ENCODE peak calls at places on chromosomes 13 and 19, in four cellular contexts. C, Y, L and A are unnamed samples.

GRCh38 chr13:95354680-95355487 is 53.6 kb upstream of the ABCC4 start:
- ATAC-seq in Y (peak; percentile 91), C (no peak), L (no peak), A (no peak)

GRCh38 chr13:108266316-108266936 is 3.1 kb upstream of the TNFSF13B start:
- ATAC-seq in Y (no peak), C (no peak), L (no peak), A (no peak)

GRCh38 chr19:40585677-40586422 is 9.2 kb downstream of the SHKBP1 start:
- ATAC-seq in L (no peak), C (no peak), Y (no peak), A (no peak)

GRCh38 chr13:39365879-39366278 is 237.1 kb downstream of the LHFPL6 start:
- ATAC-seq in C (no peak), Y (no peak), L (no peak), A (no peak)

GRCh38 chr13:49029570-49029969 is 53.9 kb downstream of the FNDC3A start:
- ATAC-seq in C (no peak), L (peak; percentile 48), Y (no peak), A (no peak)

GRCh38 chr13:96020941-96021340 is 32.3 kb downstream of the UGGT2 start:
- ATAC-seq in L (no peak), Y (peak; percentile 89), C (no peak), A (no peak)

GRCh38 chr19:38697641-38698071 is 46.6 kb downstream of the CAPN12 start:
- ATAC-seq in Y (no peak), C (no peak), L (no peak), A (no peak)

GRCh38 chr13:40624338-40624737 is 42.1 kb downstream of the FOXO1 start:
- ATAC-seq in L (peak; percentile 19), Y (no peak), C (no peak), A (no peak)

GRCh38 chr13:112807653-112808376 is 118.0 kb downstream of the ATP11A start:
- ATAC-seq in Y (peak; percentile 30), L (no peak), C (peak; percentile 4), A (no peak)

GRCh38 chr19:58474997-58475713 is 997 bp upstream of the ZNF446 start:
- ATAC-seq in Y (no peak), C (no peak), L (peak; percentile 30), A (no peak)

GRCh38 chr19:58477871-58478270 is 1.7 kb downstream of the ZNF446 start:
- ATAC-seq in C (no peak), L (no peak), Y (no peak), A (no peak)

GRCh38 chr19:58476498-58477015 is 405 bp downstream of the ZNF446 start:
- ATAC-seq in L (peak; percentile 3), C (no peak), Y (peak; percentile 13), A (no peak)

GRCh38 chr19:58475714-58476497 is at the start of gene ZNF446:
- ATAC-seq in L (peak; percentile 95), Y (peak; percentile 89), C (peak; percentile 95), A (peak; percentile 95)

GRCh38 chr19:58477130-58477529 is 978 bp downstream of the ZNF446 start:
- ATAC-seq in C (no peak), Y (no peak), L (no peak), A (no peak)
- TF ChIP-seq POLR2AphosphoS5 in C (no peak), Y (no peak), L (no peak), A (no peak)

GRCh38 chr19:32287811-32288227 is 57.6 kb upstream of the ZNF507 start:
- ATAC-seq in Y (peak; percentile 92), L (peak; percentile 27), C (no peak), A (peak; percentile 69)
- TF ChIP-seq EP300 in Y (no peak), L (no peak), C (no peak), A (no peak)

GRCh38 chr13:32881074-32881791 is 135.0 kb upstream of the KL start:
- ATAC-seq in C (peak; percentile 47), L (no peak), Y (no peak), A (no peak)

GRCh38 chr13:32887617-32888016 is 128.6 kb upstream of the KL start:
- ATAC-seq in L (no peak), C (no peak), Y (no peak), A (no peak)

GRCh38 chr13:32880636-32881035 is 135.6 kb upstream of the KL start:
- ATAC-seq in L (no peak), C (no peak), Y (no peak), A (no peak)

GRCh38 chr13:32881792-32882175 is 134.4 kb upstream of the KL start:
- ATAC-seq in Y (no peak), L (no peak), C (no peak), A (no peak)

GRCh38 chr13:32883501-32883900 is 132.7 kb upstream of the KL start:
- ATAC-seq in C (no peak), L (no peak), Y (no peak), A (no peak)
- TF ChIP-seq POLR2AphosphoS5 in C (no peak), L (no peak), Y (no peak), A (no peak)

GRCh38 chr19:2055871-2056809 is 5.1 kb upstream of the MKNK2 start:
- ATAC-seq in L (peak; percentile 8), C (peak; percentile 0), Y (no peak), A (peak; percentile 62)
- TF ChIP-seq EP300 in L (no peak), C (no peak), Y (no peak), A (no peak)

GRCh38 chr19:17333611-17334413 is 843 bp downstream of the ANO8 start:
- ATAC-seq in Y (no peak), L (peak; percentile 45), C (no peak), A (no peak)
- TF ChIP-seq POLR2AphosphoS5 in Y (no peak), L (no peak), C (no peak), A (no peak)

GRCh38 chr13:46544811-46545210 is 8.2 kb upstream of the LRCH1 start:
- ATAC-seq in C (no peak), L (peak; percentile 7), Y (no peak), A (no peak)
- TF ChIP-seq EP300 in C (no peak), L (no peak), Y (no peak), A (no peak)

DNA sequence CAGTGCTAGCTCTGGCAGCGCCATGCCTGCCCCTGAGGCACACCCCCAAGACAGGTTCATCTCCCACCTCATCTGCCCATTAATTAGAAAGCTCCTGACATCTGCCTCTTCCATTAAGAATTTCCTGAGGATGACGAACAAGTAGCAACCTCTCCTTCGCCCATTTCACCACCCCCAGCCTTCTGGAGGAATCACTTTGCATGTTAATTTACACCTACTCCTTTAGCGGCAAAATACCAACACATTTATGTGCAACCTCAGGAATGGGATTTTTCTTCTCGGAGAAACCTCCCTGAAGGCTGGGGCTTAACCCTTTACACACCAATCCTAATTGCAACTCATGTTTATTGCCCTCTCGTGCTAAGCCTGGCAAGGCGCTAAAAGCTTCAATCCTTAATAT is 13.8 kb downstream of the SLC7A1 start:
- ATAC-seq in C (no peak), Y (no peak), L (no peak), A (no peak)
- TF ChIP-seq POLR2AphosphoS5 in C (no peak), Y (no peak), L (no peak), A (no peak)

DNA sequence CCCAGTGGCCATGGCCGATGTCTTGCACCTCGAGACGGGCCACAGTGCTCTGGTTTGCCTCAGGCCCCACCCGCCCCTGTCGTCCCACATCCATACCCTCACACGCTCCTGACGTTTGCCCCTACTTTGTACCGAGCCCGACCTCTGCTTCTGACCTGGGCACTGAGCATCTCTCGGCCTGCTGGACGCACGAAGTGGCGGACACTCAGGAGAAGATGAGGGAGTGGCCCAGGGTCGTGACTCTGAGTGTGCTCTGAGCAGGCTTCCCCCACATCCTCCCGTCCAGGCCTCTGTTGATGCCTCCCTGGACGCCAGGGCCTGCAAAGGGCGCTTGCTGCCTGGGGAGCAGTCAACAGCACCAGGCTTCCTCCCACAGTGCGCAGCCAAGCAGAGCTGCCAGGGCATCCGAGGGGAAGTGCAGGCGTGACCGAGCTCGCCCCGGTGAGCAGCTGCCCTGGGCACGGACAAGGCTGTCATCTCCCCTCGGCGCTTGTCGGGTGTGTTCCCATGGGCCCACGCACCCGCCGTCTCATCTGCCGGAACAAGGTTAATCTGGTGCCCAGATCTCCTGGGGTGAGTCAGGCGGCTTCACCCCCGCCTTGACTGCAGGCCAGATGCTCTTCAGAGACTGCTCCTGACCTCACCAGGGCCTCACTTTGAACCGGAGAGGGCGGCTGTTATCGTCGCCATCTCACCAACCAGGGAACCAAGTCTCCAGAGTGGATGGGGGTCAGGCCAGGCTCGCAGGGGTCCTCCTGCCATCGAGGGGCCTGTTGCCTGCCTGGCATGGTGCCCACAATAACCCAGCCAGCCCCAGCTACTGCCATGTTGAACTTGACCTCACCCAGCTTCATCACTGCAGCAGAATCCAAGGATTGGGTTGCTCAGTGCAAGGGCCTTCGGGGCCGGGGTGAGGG is 27.2 kb downstream of the COMP start:
- ATAC-seq in Y (no peak), C (peak; percentile 35), L (no peak), A (no peak)
- TF ChIP-seq EP300 in Y (no peak), C (no peak), L (no peak), A (no peak)

DNA sequence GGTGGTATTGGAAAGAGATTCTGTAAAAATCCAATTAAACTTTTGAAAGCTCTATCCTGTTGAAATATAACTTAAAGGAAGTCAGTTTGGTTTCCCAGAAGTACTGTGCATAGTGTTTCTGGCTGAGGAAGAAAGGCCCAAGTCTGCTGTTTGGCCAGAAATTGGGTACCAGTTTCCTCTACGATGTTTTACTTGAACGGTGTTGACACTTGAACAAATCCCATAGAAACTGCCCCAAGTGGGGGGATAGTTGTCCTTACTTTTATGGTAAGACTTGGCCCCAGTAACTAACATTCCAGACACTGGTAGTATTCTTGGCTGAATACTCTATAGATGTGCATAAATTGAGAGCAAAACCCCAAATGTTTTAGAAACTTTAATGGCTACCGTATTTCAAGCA is 14.2 kb downstream of the KLF5 start:
- ATAC-seq in C (no peak), L (no peak), Y (no peak), A (no peak)
- TF ChIP-seq POLR2AphosphoS5 in C (no peak), L (no peak), Y (no peak), A (no peak)

GRCh38 chr13:81770868-81771505 is 1430.1 kb upstream of the SPRY2 start:
- ATAC-seq in C (no peak), Y (no peak), L (peak; percentile 64), A (no peak)

GRCh38 chr13:81773263-81773662 is 1432.3 kb upstream of the SPRY2 start:
- ATAC-seq in L (no peak), C (no peak), Y (no peak), A (no peak)

DNA sequence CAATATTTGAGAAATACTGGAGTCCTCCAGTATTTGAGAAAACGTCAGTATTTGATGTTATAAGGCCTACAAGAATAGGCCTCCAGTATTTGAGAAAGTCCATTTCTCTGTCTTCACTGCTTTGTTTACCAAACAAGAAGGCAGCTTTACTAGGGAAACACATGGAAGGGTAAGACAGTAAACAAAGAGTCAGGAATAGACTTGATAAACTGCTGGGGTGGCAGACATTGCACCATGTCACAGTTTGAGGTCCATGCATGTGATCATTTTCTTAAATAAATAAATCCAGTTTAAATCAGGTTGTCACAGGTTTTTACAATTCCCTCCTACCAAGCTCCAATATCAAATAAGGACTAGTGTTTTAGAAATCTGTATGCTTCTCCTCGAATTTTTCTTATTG is 1431.0 kb upstream of the SPRY2 start:
- ATAC-seq in L (no peak), C (no peak), Y (no peak), A (no peak)
- TF ChIP-seq EP300 in L (no peak), C (no peak), Y (no peak), A (no peak)